ENCODE peak calls at places on chromosomes 6 and 20, in eight cellular contexts. M, P, K, Y, C, H, N and X are unnamed samples.

GRCh38 chr6:26474439-26474881 is 16.7 kb downstream of the BTN2A1 start:
- DNase-seq in P (no peak), H (no peak), Y (no peak), M (no peak), K (no peak), C (no peak), N (no peak), X (no peak)

GRCh38 chr6:128358111-128358780 is 162.2 kb downstream of the PTPRK start:
- DNase-seq in Y (no peak), P (no peak), C (no peak), K (no peak), H (no peak), N (no peak), M (no peak), X (peak; percentile 38)

GRCh38 chr6:152769159-152769558 is 18.6 kb downstream of the VIP start:
- DNase-seq in Y (no peak), H (no peak), K (no peak), C (no peak), N (no peak), P (no peak), M (no peak), X (no peak)

GRCh38 chr20:61875996-61876395 is 189.7 kb downstream of the TAF4 start:
- DNase-seq in M (no peak), Y (no peak), H (no peak), P (no peak), N (no peak), K (no peak), C (no peak), X (no peak)

GRCh38 chr6:15464211-15464725 is 198.6 kb downstream of the DTNBP1 start:
- DNase-seq in K (peak; percentile 62), M (no peak), Y (no peak), H (no peak), C (no peak), P (no peak), N (peak; percentile 55), X (peak; percentile 29)

GRCh38 chr6:23446394-23447001 is 679.5 kb upstream of the NRSN1 start:
- DNase-seq in N (peak; percentile 25), H (no peak), Y (peak; percentile 3), K (no peak), C (peak; percentile 63), M (peak; percentile 19), P (peak; percentile 90), X (peak; percentile 25)

GRCh38 chr6:87100216-87100615 is 5.3 kb upstream of the CGA start:
- DNase-seq in H (no peak), Y (no peak), P (no peak), K (no peak), N (no peak), C (no peak), M (no peak), X (no peak)

GRCh38 chr20:39576786-39577185 is 614.6 kb downstream of the DHX35 start:
- DNase-seq in M (no peak), C (no peak), H (no peak), N (no peak), Y (no peak), P (no peak), K (no peak), X (no peak)

GRCh38 chr20:25089096-25089495 is 7.2 kb upstream of the VSX1 start:
- DNase-seq in Y (no peak), M (no peak), N (no peak), C (no peak), K (no peak), H (no peak), P (no peak), X (no peak)

GRCh38 chr6:78340755-78341154 is 526.6 kb upstream of the IRAK1BP1 start:
- DNase-seq in N (no peak), K (no peak), H (no peak), M (no peak), Y (no peak), C (no peak), P (no peak), X (no peak)

GRCh38 chr6:108002365-108003221 is 44.6 kb upstream of the SEC63 start:
- DNase-seq in N (peak; percentile 12), K (no peak), P (no peak), C (peak; percentile 73), H (no peak), Y (peak; percentile 50), M (no peak), X (peak; percentile 12)

GRCh38 chr6:113184736-113185135 is 672.4 kb upstream of the MARCKS start:
- DNase-seq in P (no peak), N (no peak), H (no peak), C (no peak), K (no peak), Y (no peak), M (no peak), X (no peak)